ENCODE peak calls at places on chromosomes 11 and 22, in four cellular contexts. One of them, this sample, is unnamed.

GRCh38 chr11:3174387-3174786 is 9.3 kb upstream of the OSBPL5 start:
- DNase-seq in Peyer's patch: no peak
- DNase-seq in kidney epithelial cell: no peak
- DNase-seq in fibroblast of lung: no peak
- DNase-seq in this sample: no peak

GRCh38 chr22:36185828-36186624 is 15.6 kb downstream of the APOL4 start:
- DNase-seq in kidney epithelial cell: no peak
- DNase-seq in Peyer's patch: no peak
- DNase-seq in fibroblast of lung: no peak
- DNase-seq in this sample: no peak

GRCh38 chr11:78072455-78072854 is 7.2 kb downstream of the NDUFC2 start:
- DNase-seq in Peyer's patch: no peak
- DNase-seq in fibroblast of lung: no peak
- DNase-seq in kidney epithelial cell: no peak
- DNase-seq in this sample: no peak

GRCh38 chr11:120336641-120337132 is 474 bp downstream of the ARHGEF12 start:
- DNase-seq in fibroblast of lung: peak; percentile 30
- DNase-seq in kidney epithelial cell: no peak
- DNase-seq in Peyer's patch: peak; percentile 62
- DNase-seq in this sample: no peak

GRCh38 chr11:5204787-5205186 is 4.3 kb upstream of the OR51V1 start:
- DNase-seq in kidney epithelial cell: peak; percentile 39
- DNase-seq in Peyer's patch: no peak
- DNase-seq in fibroblast of lung: peak; percentile 61
- DNase-seq in this sample: no peak

GRCh38 chr22:36409911-36410756 is 22.4 kb upstream of the MYH9 start:
- DNase-seq in fibroblast of lung: peak; percentile 76
- DNase-seq in Peyer's patch: peak; percentile 97
- DNase-seq in kidney epithelial cell: peak; percentile 95
- DNase-seq in this sample: peak; percentile 90

GRCh38 chr11:15873501-15873900 is 482.8 kb downstream of the SOX6 start:
- DNase-seq in kidney epithelial cell: no peak
- DNase-seq in fibroblast of lung: no peak
- DNase-seq in Peyer's patch: no peak
- DNase-seq in this sample: no peak

GRCh38 chr11:70462818-70463477 is 64.6 kb downstream of the CTTN start:
- DNase-seq in Peyer's patch: no peak
- DNase-seq in kidney epithelial cell: no peak
- DNase-seq in fibroblast of lung: no peak
- DNase-seq in this sample: no peak

GRCh38 chr11:23112987-23113886 is 253.0 kb upstream of the CCDC179 start:
- DNase-seq in fibroblast of lung: peak; percentile 55
- DNase-seq in kidney epithelial cell: peak; percentile 42
- DNase-seq in Peyer's patch: peak; percentile 77
- DNase-seq in this sample: no peak

GRCh38 chr11:6248248-6248647 is 9.4 kb downstream of the CNGA4 start:
- DNase-seq in Peyer's patch: no peak
- DNase-seq in fibroblast of lung: peak; percentile 19
- DNase-seq in kidney epithelial cell: no peak
- DNase-seq in this sample: no peak

GRCh38 chr11:87020764-87021365 is 16.9 kb upstream of the TMEM135 start:
- DNase-seq in fibroblast of lung: no peak
- DNase-seq in kidney epithelial cell: no peak
- DNase-seq in Peyer's patch: no peak
- DNase-seq in this sample: no peak

GRCh38 chr11:113690619-113691569 is 15.2 kb downstream of the TMPRSS5 start:
- DNase-seq in fibroblast of lung: peak; percentile 88
- DNase-seq in Peyer's patch: peak; percentile 81
- DNase-seq in kidney epithelial cell: no peak
- DNase-seq in this sample: peak; percentile 78

GRCh38 chr11:122306776-122307479 is 190.9 kb upstream of the BLID start:
- DNase-seq in kidney epithelial cell: no peak
- DNase-seq in fibroblast of lung: no peak
- DNase-seq in Peyer's patch: no peak
- DNase-seq in this sample: no peak

GRCh38 chr11:660281-660680 is 23.2 kb downstream of the DRD4 start:
- DNase-seq in Peyer's patch: no peak
- DNase-seq in fibroblast of lung: no peak
- DNase-seq in kidney epithelial cell: no peak
- DNase-seq in this sample: no peak

DNA sequence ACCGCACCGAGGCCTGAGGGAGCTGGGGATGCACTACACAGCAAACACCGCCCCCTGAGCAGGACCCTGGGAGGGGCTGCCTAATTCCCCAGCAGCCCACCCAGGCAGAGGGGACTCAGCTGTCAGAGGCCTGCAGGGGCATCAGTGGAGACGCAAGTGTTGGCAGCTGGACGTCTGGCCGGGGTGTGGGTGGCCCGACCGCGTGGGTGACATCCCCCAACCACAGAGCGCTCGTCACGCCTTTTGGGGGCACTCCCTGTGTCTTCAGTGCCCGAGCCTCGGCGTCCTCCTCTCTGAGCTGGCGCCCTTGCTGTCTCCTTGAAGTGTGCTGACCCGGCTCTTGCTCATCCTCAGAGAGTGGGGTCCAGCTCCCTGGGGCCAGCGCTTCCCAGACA is 150.2 kb downstream of the BRD1 start:
- DNase-seq in Peyer's patch: no peak
- DNase-seq in kidney epithelial cell: no peak
- DNase-seq in fibroblast of lung: no peak
- DNase-seq in this sample: no peak
- H3K27me3 ChIP-seq in Peyer's patch: no peaks in the 10 kb centered on the region
- H3K27me3 ChIP-seq in kidney epithelial cell: peaks cover 3% of the 10 kb centered on the region
- H3K27me3 ChIP-seq in fibroblast of lung: no peaks in the 10 kb centered on the region
- H3K27me3 ChIP-seq in this sample: no peaks in the 10 kb centered on the region

GRCh38 chr11:32428665-32429293 is 6.6 kb downstream of the WT1 start:
- DNase-seq in kidney epithelial cell: no peak
- DNase-seq in fibroblast of lung: no peak
- DNase-seq in Peyer's patch: no peak
- DNase-seq in this sample: no peak
- H3K27me3 ChIP-seq in kidney epithelial cell: peaks cover 73% of the 10 kb centered on the region
- H3K27me3 ChIP-seq in fibroblast of lung: peaks cover 64% of the 10 kb centered on the region
- H3K27me3 ChIP-seq in Peyer's patch: peaks cover 37% of the 10 kb centered on the region
- H3K27me3 ChIP-seq in this sample: peaks cover 92% of the 10 kb centered on the region

DNA sequence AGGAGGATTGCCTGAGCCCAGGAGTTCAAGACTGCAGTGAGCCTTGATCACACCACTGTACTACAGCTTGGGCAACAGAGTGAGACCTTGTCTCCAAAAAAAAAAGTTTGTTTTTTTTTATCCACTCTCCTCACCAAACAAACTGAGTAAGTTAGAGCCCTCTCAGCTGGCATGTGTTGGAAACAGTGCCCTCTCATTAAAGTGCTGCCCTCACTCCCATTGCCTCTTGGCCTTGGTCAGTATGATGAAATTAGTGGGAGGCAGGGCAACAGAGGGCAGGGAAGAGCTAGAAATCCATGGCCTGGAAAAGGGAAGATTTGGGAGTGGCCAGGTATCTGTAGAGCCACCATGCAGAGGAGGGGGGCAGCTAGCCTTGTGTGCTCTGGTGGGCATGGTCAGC is 28.4 kb downstream of the PIK3IP1 start:
- DNase-seq in kidney epithelial cell: no peak
- DNase-seq in fibroblast of lung: no peak
- DNase-seq in Peyer's patch: no peak
- DNase-seq in this sample: no peak
- H3K27me3 ChIP-seq in kidney epithelial cell: no peaks in the 10 kb centered on the region
- H3K27me3 ChIP-seq in fibroblast of lung: no peaks in the 10 kb centered on the region
- H3K27me3 ChIP-seq in Peyer's patch: no peaks in the 10 kb centered on the region
- H3K27me3 ChIP-seq in this sample: no peaks in the 10 kb centered on the region

GRCh38 chr11:19351426-19351825 is 110.7 kb upstream of the E2F8 start:
- DNase-seq in kidney epithelial cell: no peak
- DNase-seq in fibroblast of lung: no peak
- DNase-seq in Peyer's patch: no peak
- DNase-seq in this sample: no peak
- H3K27me3 ChIP-seq in kidney epithelial cell: peaks cover 62% of the 10 kb centered on the region
- H3K27me3 ChIP-seq in fibroblast of lung: peaks cover 27% of the 10 kb centered on the region
- H3K27me3 ChIP-seq in Peyer's patch: peaks cover 3% of the 10 kb centered on the region
- H3K27me3 ChIP-seq in this sample: peaks cover 68% of the 10 kb centered on the region

DNA sequence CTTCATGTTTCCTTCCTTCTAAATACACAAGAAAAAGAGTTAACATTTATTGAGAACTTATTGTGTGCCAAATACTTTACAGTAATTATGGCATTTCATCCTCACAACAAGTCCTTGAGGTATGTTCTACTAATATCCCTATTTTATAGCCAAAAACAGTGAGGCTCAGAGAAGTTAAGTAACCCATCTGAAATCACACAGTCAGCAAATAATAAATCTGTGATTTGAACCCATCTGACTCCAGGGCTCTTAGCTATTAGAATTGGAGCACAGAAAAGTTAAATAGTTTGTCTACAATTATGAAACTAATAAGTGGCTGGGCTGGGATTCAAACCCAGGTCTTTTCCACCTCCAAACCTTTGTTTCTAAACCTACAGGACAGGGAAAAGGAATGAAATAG is 36.5 kb upstream of the MYOD1 start:
- DNase-seq in Peyer's patch: no peak
- DNase-seq in kidney epithelial cell: no peak
- DNase-seq in fibroblast of lung: no peak
- DNase-seq in this sample: no peak
- H3K27me3 ChIP-seq in Peyer's patch: no peaks in the 10 kb centered on the region
- H3K27me3 ChIP-seq in kidney epithelial cell: peaks cover 3% of the 10 kb centered on the region
- H3K27me3 ChIP-seq in fibroblast of lung: no peaks in the 10 kb centered on the region
- H3K27me3 ChIP-seq in this sample: peaks cover 7% of the 10 kb centered on the region